ENCODE peak calls at places on chromosomes 16 and 17, in four cellular contexts. Q is fibroblast of lung, E is DND-41, R is heart right ventricle. C is an unnamed sample.

GRCh38 chr17:74780443-74781238 is 4.5 kb upstream of the NAT9 start:
- DNase-seq in Q (no peak), E (no peak), R (no peak), C (peak)

GRCh38 chr17:77744268-77744988 is 214.1 kb upstream of the TNRC6C start:
- DNase-seq in Q (no peak), E (no peak), R (peak), C (no peak)

GRCh38 chr17:7440113-7440822 is 956 bp downstream of the FGF11 start:
- DNase-seq in Q (no peak), E (no peak), R (peak), C (no peak)

GRCh38 chr16:77675464-77676324 is 46.6 kb upstream of the NUDT7 start:
- DNase-seq in Q (peak), E (peak), R (no peak), C (peak)

GRCh38 chr17:65487990-65488389 is 73.5 kb downstream of the AXIN2 start:
- DNase-seq in Q (no peak), E (no peak), R (no peak), C (no peak)

GRCh38 chr17:3558603-3559269 is 1.1 kb upstream of the TRPV3 start:
- DNase-seq in Q (peak), E (no peak), R (no peak), C (peak)

GRCh38 chr16:87324411-87325275 is 7.5 kb upstream of the C16orf95 start:
- DNase-seq in Q (peak), E (peak), R (no peak), C (peak)

GRCh38 chr17:40418428-40418706 is 671 bp upstream of the TOP2A start:
- DNase-seq in Q (no peak), E (no peak), R (no peak), C (no peak)

GRCh38 chr16:17358350-17358749 is 112.4 kb downstream of the XYLT1 start:
- DNase-seq in Q (no peak), E (no peak), R (no peak), C (no peak)

GRCh38 chr16:8798174-8798527 is 512 bp downstream of the PMM2 start:
- DNase-seq in Q (no peak), E (no peak), R (no peak), C (peak)

GRCh38 chr17:64641499-64641898 is 20.6 kb downstream of the SMURF2 start:
- DNase-seq in Q (peak), E (no peak), R (no peak), C (no peak)

GRCh38 chr17:9984768-9985167 is 79.7 kb upstream of the RCVRN start:
- DNase-seq in Q (no peak), E (no peak), R (no peak), C (no peak)

GRCh38 chr16:84196101-84196500 is 5.1 kb downstream of the ADAD2 start:
- DNase-seq in Q (no peak), E (no peak), R (no peak), C (no peak)

GRCh38 chr16:31528726-31529397 is 1.2 kb downstream of the AHSP start:
- DNase-seq in Q (peak), E (no peak), R (no peak), C (no peak)

GRCh38 chr16:12658506-12658905 is 145.2 kb downstream of the CPPED1 start:
- DNase-seq in Q (no peak), E (no peak), R (no peak), C (no peak)

GRCh38 chr16:14957576-14958322 is 17.1 kb upstream of the PDXDC1 start:
- DNase-seq in Q (no peak), E (no peak), R (peak), C (no peak)

GRCh38 chr17:1179635-1180433 is at the start of gene ABR:
- DNase-seq in Q (no peak), E (no peak), R (peak), C (peak)

GRCh38 chr16:11131706-11132105 is 124.3 kb downstream of the SOCS1 start:
- DNase-seq in Q (no peak), E (no peak), R (peak), C (no peak)

GRCh38 chr17:52178013-52178412 is 19.5 kb upstream of the CA10 start:
- DNase-seq in Q (no peak), E (no peak), R (no peak), C (no peak)

DNA sequence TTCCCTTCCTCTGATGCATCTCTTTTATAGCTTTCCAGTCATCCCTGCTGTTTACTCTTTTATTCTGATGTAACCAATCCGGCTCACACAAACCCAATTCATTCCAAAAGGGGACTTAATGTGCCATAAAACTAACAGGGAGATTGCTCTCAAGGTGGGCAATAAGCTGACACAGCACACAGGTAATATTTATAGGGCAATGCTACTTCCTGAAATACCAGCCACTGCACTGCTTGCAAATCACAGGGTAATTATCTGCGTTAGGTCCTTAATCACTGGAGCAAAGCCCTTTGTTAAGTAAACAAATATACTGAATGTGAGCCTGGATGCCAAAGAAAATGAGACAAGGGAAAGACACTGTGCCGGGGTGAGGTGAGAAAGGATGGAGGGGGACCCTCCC is 23.3 kb upstream of the CA10 start:
- DNase-seq in Q (no peak), E (no peak), R (no peak), C (no peak)
- TF ChIP-seq CTCF in Q (no peak), E (no peak), R (no peak), C (no peak)

GRCh38 chr16:55663770-55664677 is 8.2 kb downstream of the SLC6A2 start:
- DNase-seq in Q (no peak), E (no peak), R (no peak), C (peak)
- TF ChIP-seq CTCF in Q (no peak), E (no peak), R (no peak), C (no peak)

DNA sequence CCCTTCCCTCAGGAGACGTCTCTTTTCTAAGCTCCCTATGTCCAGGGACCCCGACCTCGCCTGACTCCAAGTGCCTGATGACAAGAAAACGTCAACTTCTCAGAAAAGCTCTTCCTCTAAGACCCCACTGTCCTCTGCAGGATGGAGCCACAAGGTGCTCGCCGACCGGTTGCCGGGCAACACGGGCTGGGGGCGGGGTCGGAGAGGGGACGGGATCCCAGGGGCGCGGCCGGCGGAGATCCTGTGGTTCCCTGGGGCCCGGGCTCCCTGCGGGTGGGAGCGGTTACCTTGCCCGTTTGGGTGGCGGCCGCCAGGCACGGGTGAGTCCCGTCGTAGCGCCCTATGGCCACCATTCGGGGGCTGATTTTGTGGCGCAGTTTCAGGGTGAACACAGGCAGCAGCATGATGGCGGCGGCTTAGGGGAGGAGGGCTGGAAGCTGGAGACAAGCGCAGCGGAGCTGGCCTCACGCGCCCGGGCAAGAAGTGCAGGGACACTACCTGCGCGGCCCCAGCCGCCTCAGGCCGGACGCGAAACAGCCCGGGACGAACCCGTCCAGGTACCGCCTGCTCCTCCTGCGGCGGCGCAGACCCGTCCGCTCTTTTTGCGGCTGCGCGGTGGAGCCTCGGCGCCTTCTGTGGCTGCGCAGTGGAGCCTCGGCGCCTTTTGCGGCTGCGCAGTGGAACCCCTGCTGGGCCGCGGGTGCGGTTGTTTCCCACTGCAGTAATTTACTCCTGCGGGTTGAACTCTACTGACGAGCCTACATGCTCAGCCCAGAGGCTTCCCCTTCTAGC is at the start of gene BBS2:
- DNase-seq in Q (peak), E (peak), R (peak), C (peak)
- TF ChIP-seq CTCF in Q (no peak), E (no peak), R (no peak), C (no peak)

DNA sequence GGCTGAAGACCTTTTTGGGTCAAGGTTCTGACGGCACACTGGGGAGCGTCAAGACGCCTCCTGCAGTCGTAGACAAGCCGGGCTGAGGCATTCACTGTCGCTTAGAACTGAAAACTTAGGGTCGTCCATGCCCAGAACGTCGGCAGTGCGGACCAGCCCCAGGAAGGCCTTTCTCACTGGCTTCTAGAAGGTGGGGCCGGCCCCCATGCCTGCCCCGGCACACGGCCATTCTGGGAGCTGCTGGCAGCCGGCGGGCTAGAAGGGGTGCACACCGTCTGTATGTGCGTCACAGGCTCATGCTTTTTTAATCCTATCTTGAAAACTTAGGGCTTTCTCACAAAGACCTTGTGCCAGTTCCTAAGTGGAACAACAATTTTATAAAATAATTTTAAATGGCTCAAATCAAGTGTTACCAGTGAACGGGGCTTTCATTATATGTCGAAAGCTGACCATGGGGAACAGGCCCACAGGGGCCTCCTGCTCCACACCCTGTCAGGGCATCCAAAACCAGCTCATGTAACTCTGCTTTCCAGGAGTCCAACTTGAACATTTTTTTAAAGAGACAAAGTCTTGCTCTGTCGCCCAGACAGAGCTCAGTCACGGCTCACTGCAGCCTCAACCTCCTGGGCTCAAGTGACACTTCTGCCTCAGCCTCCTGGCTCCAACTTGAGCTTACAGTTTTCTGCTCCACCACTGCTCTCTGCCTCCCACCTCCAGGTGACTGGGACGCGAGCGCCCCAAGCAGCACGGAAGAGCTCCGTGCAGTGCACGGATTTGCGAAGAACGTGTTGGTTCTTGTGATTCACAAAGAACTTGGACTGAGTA is 111.2 kb downstream of the ANKRD11 start:
- DNase-seq in Q (no peak), E (no peak), R (no peak), C (peak)
- TF ChIP-seq CTCF in Q (no peak), E (no peak), R (no peak), C (peak)

DNA sequence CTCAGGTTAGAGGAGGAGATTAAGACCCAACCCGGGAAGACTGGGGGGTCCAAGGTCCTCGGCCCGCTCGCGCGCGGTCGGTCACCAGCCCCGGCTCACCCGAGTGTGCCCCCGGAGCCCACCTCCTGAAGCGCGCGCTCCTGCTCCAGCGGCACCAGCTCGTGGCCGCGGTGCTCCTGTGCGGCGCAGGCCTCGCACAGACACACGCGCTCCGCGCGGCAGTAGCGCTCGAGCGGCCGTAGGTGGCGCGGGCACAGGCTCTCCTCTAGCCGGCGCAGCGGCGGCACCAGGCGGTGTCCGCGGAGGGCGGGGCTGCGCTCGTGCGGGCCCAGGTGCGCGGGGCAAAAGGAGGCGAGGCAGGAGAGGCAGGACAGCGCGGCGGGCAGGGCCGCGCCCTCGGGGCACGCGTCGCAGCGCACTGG is 618 bp downstream of the TRIM47 start:
- DNase-seq in Q (peak), E (peak), R (peak), C (peak)
- TF ChIP-seq CTCF in Q (peak), E (no peak), R (peak), C (peak)

DNA sequence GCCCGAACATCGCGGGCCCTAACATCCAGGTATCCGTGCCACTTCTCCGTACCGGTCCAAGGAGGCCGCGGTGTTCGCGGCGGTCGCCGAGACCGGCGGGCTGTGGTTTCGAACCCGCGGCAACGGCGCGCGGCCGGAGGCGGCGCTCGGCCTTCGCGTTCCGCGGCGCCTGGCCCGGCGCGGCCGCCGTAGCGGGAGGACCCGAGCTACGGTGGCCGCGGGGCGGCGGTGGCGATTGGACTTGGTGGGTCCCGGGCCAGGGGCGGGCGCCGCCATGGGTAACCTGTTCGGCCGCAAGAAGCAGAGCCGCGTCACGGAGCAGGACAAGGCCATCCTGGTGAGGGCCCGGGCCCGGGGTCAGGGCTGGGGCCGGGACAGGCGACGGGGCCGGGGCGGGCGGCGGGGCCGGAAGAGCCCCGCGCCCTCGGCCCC is at the start of gene CHMP6:
- DNase-seq in Q (peak), E (peak), R (peak), C (peak)
- TF ChIP-seq CTCF in Q (no peak), E (peak), R (peak), C (peak)

GRCh38 chr17:46876353-46876887 is 25.0 kb downstream of the WNT9B start:
- DNase-seq in Q (no peak), E (no peak), R (no peak), C (peak)
- TF ChIP-seq CTCF in Q (no peak), E (peak), R (no peak), C (no peak)

GRCh38 chr16:5042574-5043171 is 8.9 kb upstream of the NAGPA start:
- DNase-seq in Q (peak), E (no peak), R (no peak), C (no peak)
- TF ChIP-seq CTCF in Q (no peak), E (no peak), R (no peak), C (no peak)

C was measured in RWPE1.